ENCODE peak calls at places on chromosomes 3 and 15, in eight cellular contexts. W is bronchial epithelial cell, Q is HFF-Myc, M is AG10803, U is glutamatergic neuron, I is psoas muscle, S is breast epithelium, N is upper lobe of right lung. A is an unnamed sample.

GRCh38 chr3:54670269-54671000 is 257.4 kb downstream of the LRTM1 start:
- DNase-seq in W (no peak), Q (no peak), M (no peak), U (no peak), I (no peak), S (no peak), N (no peak), A (no peak)

GRCh38 chr15:74213858-74214284 is 11.3 kb upstream of the STRA6 start:
- DNase-seq in W (no peak), Q (no peak), M (no peak), U (no peak), I (no peak), S (no peak), N (no peak), A (no peak)

GRCh38 chr3:141105828-141106628 is 54.9 kb downstream of the SPSB4 start:
- DNase-seq in W (peak; percentile 79), Q (peak; percentile 70), M (peak; percentile 85), U (peak; percentile 65), I (peak; percentile 28), S (peak; percentile 61), N (no peak), A (no peak)

GRCh38 chr3:32310336-32310735 is 71.9 kb downstream of the CMTM8 start:
- DNase-seq in W (no peak), Q (no peak), M (no peak), U (no peak), I (no peak), S (no peak), N (no peak), A (no peak)

GRCh38 chr3:116135462-116135861 is 309.8 kb downstream of the LSAMP start:
- DNase-seq in W (no peak), Q (peak; percentile 29), M (peak; percentile 82), U (no peak), I (peak; percentile 52), S (no peak), N (no peak), A (no peak)

GRCh38 chr3:17307482-17307881 is 422.7 kb downstream of the PLCL2 start:
- DNase-seq in W (peak; percentile 29), Q (no peak), M (no peak), U (no peak), I (no peak), S (no peak), N (no peak), A (no peak)

GRCh38 chr3:177646749-177647148 is 449.5 kb upstream of the TBL1XR1 start:
- DNase-seq in W (no peak), Q (no peak), M (no peak), U (no peak), I (no peak), S (no peak), N (no peak), A (no peak)

GRCh38 chr3:153440311-153440710 is 278.3 kb downstream of the RAP2B start:
- DNase-seq in W (no peak), Q (no peak), M (no peak), U (no peak), I (no peak), S (no peak), N (no peak), A (no peak)

GRCh38 chr3:124202754-124203153 is 210.8 kb upstream of the ROPN1 start:
- DNase-seq in W (no peak), Q (no peak), M (peak; percentile 54), U (peak; percentile 53), I (peak; percentile 70), S (no peak), N (no peak), A (no peak)

GRCh38 chr3:40465456-40465855 is 8.3 kb downstream of the RPL14 start:
- DNase-seq in W (no peak), Q (no peak), M (no peak), U (no peak), I (no peak), S (no peak), N (no peak), A (no peak)

GRCh38 chr15:29170496-29170895 is 99.1 kb downstream of the NSMCE3 start:
- DNase-seq in W (no peak), Q (no peak), M (no peak), U (no peak), I (no peak), S (no peak), N (no peak), A (no peak)

GRCh38 chr3:113534365-113534764 is 2.0 kb downstream of the SIDT1 start:
- DNase-seq in W (no peak), Q (no peak), M (no peak), U (no peak), I (no peak), S (no peak), N (no peak), A (no peak)

GRCh38 chr3:102441832-102442231 is 7.0 kb downstream of the ZPLD1 start:
- DNase-seq in W (no peak), Q (no peak), M (peak; percentile 3), U (no peak), I (no peak), S (no peak), N (no peak), A (no peak)

GRCh38 chr3:181488536-181488935 is 223.2 kb upstream of the SOX2 start:
- DNase-seq in W (no peak), Q (no peak), M (no peak), U (no peak), I (no peak), S (no peak), N (no peak), A (no peak)

GRCh38 chr3:120688121-120688520 is 6.1 kb upstream of the HGD start:
- DNase-seq in W (no peak), Q (no peak), M (peak; percentile 84), U (no peak), I (no peak), S (no peak), N (no peak), A (no peak)

GRCh38 chr15:70525551-70525950 is 237.8 kb downstream of the UACA start:
- DNase-seq in W (no peak), Q (no peak), M (no peak), U (no peak), I (no peak), S (no peak), N (no peak), A (no peak)

GRCh38 chr3:119352235-119352634 is 58.1 kb downstream of the ARHGAP31 start:
- DNase-seq in W (peak; percentile 41), Q (no peak), M (no peak), U (no peak), I (no peak), S (no peak), N (no peak), A (no peak)

GRCh38 chr15:40050788-40051615 is 12.0 kb upstream of the SRP14 start:
- DNase-seq in W (no peak), Q (no peak), M (peak; percentile 47), U (no peak), I (no peak), S (peak; percentile 15), N (no peak), A (no peak)

GRCh38 chr15:65400760-65401606 is 21.8 kb downstream of the IGDCC4 start:
- DNase-seq in W (peak; percentile 50), Q (peak; percentile 75), M (peak; percentile 55), U (peak; percentile 85), I (peak; percentile 86), S (no peak), N (peak; percentile 77), A (peak; percentile 72)

GRCh38 chr3:81005992-81006391 is 755.5 kb downstream of the GBE1 start:
- DNase-seq in W (no peak), Q (no peak), M (no peak), U (no peak), I (no peak), S (no peak), N (no peak), A (no peak)
- TF ChIP-seq CTCF in W (no peak), Q (no peak), M (no peak), U (no peak), I (no peak), S (no peak), N (no peak), A (peak; percentile 18)

GRCh38 chr3:126518779-126519177 is 1.2 kb upstream of the UROC1 start:
- DNase-seq in W (no peak), Q (no peak), M (no peak), U (no peak), I (peak; percentile 28), S (no peak), N (peak; percentile 28), A (no peak)

GRCh38 chr3:126519506-126520455 is 2.2 kb upstream of the UROC1 start:
- DNase-seq in W (no peak), Q (no peak), M (no peak), U (peak; percentile 7), I (peak; percentile 30), S (no peak), N (peak; percentile 34), A (peak; percentile 52)

GRCh38 chr3:126517291-126517951 is at the start of gene UROC1:
- DNase-seq in W (no peak), Q (no peak), M (no peak), U (peak; percentile 10), I (peak; percentile 44), S (no peak), N (peak; percentile 31), A (peak; percentile 86)

GRCh38 chr3:126516936-126517290 is 660 bp downstream of the UROC1 start:
- DNase-seq in W (no peak), Q (no peak), M (no peak), U (peak; percentile 14), I (no peak), S (no peak), N (no peak), A (no peak)

GRCh38 chr3:126517986-126518778 is 609 bp upstream of the UROC1 start:
- DNase-seq in W (no peak), Q (no peak), M (no peak), U (peak; percentile 12), I (peak; percentile 44), S (no peak), N (peak; percentile 49), A (peak; percentile 89)
- TF ChIP-seq CTCF in W (no peak), Q (no peak), M (no peak), U (no peak), I (no peak), S (no peak), N (no peak), A (no peak)

GRCh38 chr3:24365168-24365567 is 129.5 kb downstream of the THRB start:
- DNase-seq in W (peak; percentile 99), Q (peak; percentile 75), M (peak; percentile 54), U (no peak), I (peak; percentile 61), S (peak; percentile 51), N (no peak), A (no peak)
- TF ChIP-seq CTCF in W (peak; percentile 16), Q (no peak), M (no peak), U (no peak), I (peak; percentile 14), S (no peak), N (no peak), A (peak; percentile 66)

DNA sequence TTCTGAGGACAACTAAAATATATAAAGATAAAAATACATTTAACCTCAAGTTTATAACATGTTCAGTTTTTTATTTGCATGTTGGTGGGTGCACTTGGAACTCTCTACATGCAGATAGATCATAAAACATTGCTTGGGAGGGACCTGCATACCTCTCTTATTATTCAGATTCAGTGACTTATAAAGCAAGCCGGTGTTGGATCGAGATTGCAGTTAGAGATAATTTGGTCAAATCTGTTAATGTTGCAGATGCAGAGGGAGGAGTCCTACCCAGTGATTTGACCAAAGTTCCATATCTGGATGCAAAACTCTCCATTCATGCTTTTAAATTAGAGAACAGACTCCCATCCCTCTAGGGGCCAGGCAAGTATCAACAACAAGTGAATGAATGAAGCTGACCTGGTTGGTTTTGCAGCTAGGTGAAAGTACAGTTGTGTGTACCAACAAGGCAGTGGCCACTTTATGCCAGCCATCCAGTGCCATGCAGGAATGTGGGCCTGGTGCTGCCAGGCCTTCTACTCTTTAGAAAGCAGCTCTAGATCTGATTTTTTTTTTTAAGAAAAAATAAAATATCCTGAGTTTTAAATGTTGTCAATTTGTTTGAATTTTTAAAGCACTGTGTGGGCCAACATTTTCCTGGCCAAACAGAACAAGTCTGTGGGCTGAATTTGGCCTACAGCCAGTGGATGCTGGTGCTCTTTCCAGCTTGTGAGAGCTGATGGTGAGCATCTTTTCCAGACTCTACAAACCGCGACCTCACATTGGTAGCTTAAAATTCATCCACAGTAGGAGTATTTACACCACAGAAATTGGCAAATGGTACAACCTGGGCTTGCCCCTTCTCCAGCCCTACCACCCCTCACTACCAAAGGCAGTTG is 12.3 kb downstream of the CDIN1 start:
- DNase-seq in W (peak; percentile 41), Q (no peak), M (peak; percentile 44), U (no peak), I (no peak), S (no peak), N (no peak), A (no peak)
- TF ChIP-seq CTCF in W (no peak), Q (no peak), M (no peak), U (no peak), I (no peak), S (no peak), N (no peak), A (no peak)